ENCODE peak calls at places on chromosome 20, in six cellular contexts. Y, S, L, I, G and B are unnamed samples.

GRCh38 chr20:64261138-64261537 is 5.6 kb downstream of the PCMTD2 start:
- DNase-seq in I (no peak), G (peak; percentile 89), L (no peak), Y (peak; percentile 38), S (no peak), B (peak; percentile 35)

GRCh38 chr20:49846206-49846807 is 33.7 kb downstream of the SLC9A8 start:
- DNase-seq in Y (no peak), G (peak; percentile 48), L (no peak), S (peak; percentile 72), I (peak; percentile 73), B (peak; percentile 76)

GRCh38 chr20:21702553-21703467 is 2.7 kb upstream of the PAX1 start:
- DNase-seq in S (peak; percentile 65), L (no peak), Y (peak; percentile 35), I (peak; percentile 49), G (peak; percentile 41), B (peak; percentile 88)

GRCh38 chr20:52731086-52731485 is 241.1 kb upstream of the TSHZ2 start:
- DNase-seq in G (no peak), L (no peak), Y (no peak), I (no peak), S (no peak), B (no peak)

GRCh38 chr20:63587256-63587655 is 13.2 kb upstream of the HELZ2 start:
- DNase-seq in L (no peak), I (no peak), G (no peak), Y (no peak), S (no peak), B (no peak)

GRCh38 chr20:62025394-62025793 is 40.3 kb downstream of the TAF4 start:
- DNase-seq in L (no peak), Y (no peak), I (no peak), G (peak; percentile 1), S (no peak), B (no peak)

GRCh38 chr20:3654326-3655031 is 8.7 kb downstream of the GFRA4 start:
- DNase-seq in L (no peak), I (no peak), Y (no peak), G (no peak), S (no peak), B (no peak)

GRCh38 chr20:23687986-23688385 is 852 bp downstream of the CST4 start:
- DNase-seq in G (no peak), S (no peak), I (no peak), L (no peak), Y (no peak), B (no peak)

GRCh38 chr20:64003970-64004725 is 23.2 kb downstream of the PRPF6 start:
- DNase-seq in S (no peak), G (no peak), Y (no peak), I (no peak), L (no peak), B (no peak)

GRCh38 chr20:8627386-8628030 is 441.4 kb upstream of the PLCB4 start:
- DNase-seq in Y (no peak), S (no peak), G (peak; percentile 22), L (no peak), I (no peak), B (no peak)

GRCh38 chr20:37288091-37288490 is 1.4 kb upstream of the MANBAL start:
- DNase-seq in G (no peak), L (no peak), S (no peak), Y (no peak), I (no peak), B (no peak)

GRCh38 chr20:23178806-23179205 is 92.7 kb upstream of the CD93 start:
- DNase-seq in Y (peak; percentile 41), G (peak; percentile 96), S (no peak), L (no peak), I (no peak), B (no peak)

GRCh38 chr20:7980332-7981046 is 39.1 kb downstream of the TMX4 start:
- DNase-seq in L (no peak), G (peak; percentile 58), Y (no peak), S (peak; percentile 60), I (no peak), B (peak; percentile 58)

GRCh38 chr20:25198663-25199363 is 3.3 kb downstream of the ENTPD6 start:
- DNase-seq in Y (no peak), G (no peak), I (no peak), S (no peak), L (no peak), B (no peak)

GRCh38 chr20:15902493-15902892 is 670.8 kb downstream of the KIF16B start:
- DNase-seq in L (no peak), Y (no peak), S (peak; percentile 44), G (peak; percentile 23), I (no peak), B (peak; percentile 5)

GRCh38 chr20:57289401-57290177 is 23.1 kb upstream of the BMP7 start:
- DNase-seq in Y (no peak), I (no peak), G (no peak), S (no peak), L (no peak), B (no peak)

GRCh38 chr20:57287007-57287810 is 20.8 kb upstream of the BMP7 start:
- DNase-seq in I (no peak), S (no peak), G (no peak), L (no peak), Y (no peak), B (no peak)

GRCh38 chr20:57287901-57288300 is 21.5 kb upstream of the BMP7 start:
- DNase-seq in I (no peak), S (no peak), L (no peak), G (no peak), Y (no peak), B (no peak)

GRCh38 chr20:57290178-57290484 is 23.7 kb upstream of the BMP7 start:
- DNase-seq in I (no peak), L (no peak), G (no peak), Y (no peak), S (no peak), B (no peak)

GRCh38 chr20:57288676-57289075 is 22.2 kb upstream of the BMP7 start:
- DNase-seq in I (no peak), G (no peak), Y (no peak), L (no peak), S (no peak), B (no peak)
- H3K4me1 ChIP-seq in I (no peaks in the 10 kb centered on the region), G (no peaks in the 10 kb centered on the region), Y (no peaks in the 10 kb centered on the region), L (no peaks in the 10 kb centered on the region), S (no peaks in the 10 kb centered on the region), B (no peaks in the 10 kb centered on the region)

DNA sequence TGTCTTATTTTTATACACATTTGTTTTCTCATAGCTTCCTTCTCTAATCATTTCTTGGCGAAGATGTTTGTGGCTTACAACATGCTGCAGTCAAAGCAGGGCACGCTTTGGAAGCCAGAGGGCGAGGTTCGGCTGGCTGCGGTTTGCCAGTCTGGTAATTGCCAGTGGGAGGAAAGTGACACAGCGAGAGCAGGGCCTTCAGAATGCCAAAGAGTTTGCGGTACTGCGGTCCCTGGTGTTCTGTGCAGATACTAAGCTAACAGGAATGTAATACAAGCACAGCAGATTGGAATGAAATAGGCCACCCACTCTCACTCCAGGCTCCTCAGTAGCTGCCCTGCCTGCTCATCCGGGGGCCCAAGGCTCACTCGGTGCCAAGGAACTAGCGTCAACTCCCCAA is 58.7 kb upstream of the TGM3 start:
- DNase-seq in Y (peak; percentile 14), G (no peak), S (no peak), I (peak; percentile 39), L (peak; percentile 94), B (peak; percentile 23)
- TF ChIP-seq CTCF in Y (no peak), G (no peak), S (no peak), I (no peak), L (peak; percentile 43), B (peak; percentile 14)

DNA sequence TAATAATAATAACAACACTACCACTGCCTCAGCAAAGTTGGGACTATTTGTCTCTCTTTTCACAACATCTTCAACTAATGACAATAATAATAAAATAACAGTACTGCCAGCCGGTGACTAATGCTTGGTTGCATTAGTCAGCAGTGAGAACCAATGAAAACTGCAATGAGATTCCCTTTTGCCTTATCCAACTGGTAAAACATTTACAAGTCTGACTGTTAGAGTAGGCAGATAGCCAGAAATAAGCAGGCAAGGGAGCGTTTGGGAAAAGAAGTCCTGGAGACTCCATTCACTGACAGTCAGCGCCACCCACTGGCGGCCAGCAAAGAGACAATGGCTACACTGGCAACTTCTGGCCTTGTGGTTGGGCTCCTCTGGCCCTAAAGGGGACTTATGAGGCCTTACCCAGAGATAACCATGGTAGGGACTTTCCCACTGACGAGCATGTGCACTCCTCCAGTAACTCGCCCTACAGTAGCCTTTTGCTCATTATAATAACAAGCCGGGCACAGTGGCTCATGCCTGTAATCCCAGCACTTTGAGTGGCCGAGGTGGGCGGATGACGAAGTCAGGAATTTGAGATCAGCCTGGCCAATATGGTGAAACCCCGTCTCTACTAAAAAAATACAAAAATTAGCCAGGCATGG is 3.4 kb upstream of the NSFL1C start:
- DNase-seq in Y (peak; percentile 68), I (peak; percentile 91), L (peak; percentile 92), S (peak; percentile 98), G (peak; percentile 97), B (peak; percentile 90)
- H3K27ac ChIP-seq in Y (no peak overlapping the region), I (peak overlapping the region; percentile 55), L (peak overlapping the region; percentile 56), S (peak overlapping the region; percentile 77), G (peak overlapping the region; percentile 75), B (no peak overlapping the region)

GRCh38 chr20:39850236-39850635 is 838.8 kb downstream of the MAFB start:
- DNase-seq in L (no peak), Y (no peak), I (no peak), S (no peak), G (no peak), B (peak; percentile 8)

GRCh38 chr20:39849664-39850063 is 839.4 kb downstream of the MAFB start:
- DNase-seq in S (no peak), I (peak; percentile 54), Y (peak; percentile 87), G (peak; percentile 77), L (peak; percentile 7), B (peak; percentile 89)

GRCh38 chr20:39851459-39851858 is 837.6 kb downstream of the MAFB start:
- DNase-seq in Y (no peak), I (no peak), G (no peak), L (no peak), S (no peak), B (no peak)

GRCh38 chr20:39849171-39849570 is 839.9 kb downstream of the MAFB start:
- DNase-seq in I (no peak), S (no peak), L (no peak), Y (no peak), G (no peak), B (no peak)

DNA sequence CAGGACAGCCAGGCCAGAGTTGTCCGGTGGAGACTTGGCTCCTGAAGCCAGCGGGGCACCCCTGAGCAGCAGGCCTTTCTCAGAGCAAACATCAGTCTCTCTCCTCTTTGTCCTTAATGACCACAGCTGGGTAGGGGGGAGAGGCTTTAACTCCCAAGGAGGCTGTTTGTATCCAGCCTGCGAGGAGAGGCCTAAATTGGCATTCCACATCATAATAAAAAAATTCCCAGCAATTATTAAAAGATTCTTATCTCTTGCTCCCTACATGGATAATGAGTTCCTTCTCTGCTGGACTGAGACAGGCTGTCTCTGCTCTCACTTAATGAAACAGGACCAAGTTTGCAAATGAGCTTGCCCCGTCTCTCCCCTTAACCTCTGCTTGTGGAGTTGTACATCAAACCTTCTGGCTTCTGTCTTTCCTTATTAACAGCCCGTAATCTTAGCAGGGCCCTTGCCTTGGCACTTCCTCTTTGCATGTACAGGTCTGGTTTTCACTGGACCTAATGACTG is 838.2 kb downstream of the MAFB start:
- DNase-seq in I (no peak), Y (peak; percentile 9), L (no peak), S (no peak), G (no peak), B (peak; percentile 54)
- H3K4me1 ChIP-seq in I (no peaks in the 10 kb centered on the region), Y (peaks cover 20% of the 10 kb centered on the region), L (peaks cover 5% of the 10 kb centered on the region), S (no peaks in the 10 kb centered on the region), G (no peaks in the 10 kb centered on the region), B (peaks cover 19% of the 10 kb centered on the region)